ENCODE peak calls at places on chromosomes 6 and 20, in six cellular contexts. F, Y, Z, O, S and U are unnamed samples.
A peak's percentile ranks its signal among the peaks of the same experiment; 100 is the strongest.

GRCh38 chr20:48025061-48025515 is 239.8 kb upstream of the SULF2 start:
- DNase-seq in F (no peak), Y (peak; percentile 45), Z (no peak), O (peak; percentile 88), S (peak; percentile 84), U (peak; percentile 25)

GRCh38 chr20:43533060-43533459 is 25.6 kb downstream of the L3MBTL1 start:
- DNase-seq in F (no peak), Y (no peak), Z (no peak), O (no peak), S (no peak), U (peak; percentile 68)

GRCh38 chr20:20366551-20366895 is 1.4 kb upstream of the INSM1 start:
- DNase-seq in F (no peak), Y (no peak), Z (no peak), O (no peak), S (no peak), U (no peak)

GRCh38 chr20:62850333-62850974 is 11.2 kb downstream of the TCFL5 start:
- DNase-seq in F (no peak), Y (no peak), Z (no peak), O (no peak), S (no peak), U (no peak)

GRCh38 chr6:30234361-30234760 is 21.2 kb upstream of the TRIM26 start:
- DNase-seq in F (no peak), Y (no peak), Z (no peak), O (peak; percentile 34), S (no peak), U (no peak)

GRCh38 chr6:140966676-140967075 is 1166.0 kb upstream of the GJE1 start:
- DNase-seq in F (no peak), Y (no peak), Z (no peak), O (no peak), S (no peak), U (no peak)

GRCh38 chr20:53382263-53382844 is 211.3 kb downstream of the ZNF217 start:
- DNase-seq in F (no peak), Y (no peak), Z (no peak), O (no peak), S (no peak), U (no peak)

GRCh38 chr20:2224246-2224645 is 71.6 kb upstream of the TGM3 start:
- DNase-seq in F (no peak), Y (no peak), Z (no peak), O (no peak), S (peak; percentile 9), U (no peak)

GRCh38 chr20:58075565-58075964 is 152.9 kb downstream of the ANKRD60 start:
- DNase-seq in F (no peak), Y (no peak), Z (peak; percentile 2), O (no peak), S (no peak), U (no peak)

GRCh38 chr6:88704980-88705379 is 258.4 kb downstream of the RNGTT start:
- DNase-seq in F (no peak), Y (no peak), Z (no peak), O (peak; percentile 9), S (peak; percentile 5), U (no peak)